ENCODE peak calls at places on chromosomes 12 and 14, in five cellular contexts. O is cardiac fibroblast, U is thoracic aorta, P is spleen, F is lower leg skin. J is an unnamed sample.

GRCh38 chr12:39403376-39403775 is 39.5 kb downstream of the KIF21A start:
- DNase-seq in O (no peak), P (no peak), F (no peak), U (no peak), J (no peak)

GRCh38 chr14:54108481-54109471 is 152.2 kb upstream of the BMP4 start:
- DNase-seq in O (peak), P (no peak), F (no peak), U (no peak), J (peak)

GRCh38 chr12:67910360-67911292 is 78.6 kb upstream of the IFNG-AS1 start:
- DNase-seq in F (no peak), U (no peak), P (no peak), O (peak), J (peak)

GRCh38 chr12:58803893-58804292 is 116.4 kb downstream of the LRIG3 start:
- DNase-seq in F (no peak), O (peak), U (no peak), P (no peak), J (peak)

GRCh38 chr14:54730156-54730961 is 163.4 kb downstream of the SAMD4A start:
- DNase-seq in F (no peak), P (no peak), U (no peak), O (peak), J (peak)

GRCh38 chr14:27750096-27750495 is 1016.5 kb upstream of the FOXG1 start:
- DNase-seq in O (no peak), U (no peak), F (no peak), P (no peak), J (no peak)

GRCh38 chr12:16492240-16492639 is 113.7 kb downstream of the LMO3 start:
- DNase-seq in U (no peak), P (no peak), F (no peak), O (no peak), J (no peak)

GRCh38 chr14:55686713-55687112 is 106.7 kb downstream of the KTN1 start:
- DNase-seq in F (no peak), P (no peak), O (no peak), U (no peak), J (no peak)

GRCh38 chr14:69695664-69696527 is 71.0 kb upstream of the SRSF5 start:
- DNase-seq in P (peak), O (peak), U (no peak), F (peak), J (peak)

GRCh38 chr12:123270380-123271181 is 1.1 kb downstream of the CDK2AP1 start:
- DNase-seq in U (no peak), P (peak), F (peak), O (peak), J (peak)

GRCh38 chr14:45252356-45253069 is 489 bp downstream of the MIS18BP1 start:
- DNase-seq in O (peak), P (peak), U (no peak), F (no peak), J (no peak)

GRCh38 chr12:115898670-115899069 is 378.8 kb downstream of the MED13L start:
- DNase-seq in O (no peak), U (no peak), P (no peak), F (peak), J (peak)
- TF ChIP-seq CTCF in O (no peak), U (no peak), P (no peak), F (no peak), J (peak)

GRCh38 chr12:29023436-29024076 is 125.5 kb upstream of the FAR2 start:
- DNase-seq in F (no peak), P (no peak), U (no peak), O (no peak), J (no peak)

GRCh38 chr12:29030006-29030405 is 119.1 kb upstream of the FAR2 start:
- DNase-seq in U (no peak), F (no peak), O (no peak), P (no peak), J (no peak)

GRCh38 chr12:29024117-29024516 is 125.0 kb upstream of the FAR2 start:
- DNase-seq in P (no peak), O (peak), F (no peak), U (no peak), J (no peak)

GRCh38 chr12:29026419-29026818 is 122.7 kb upstream of the FAR2 start:
- DNase-seq in F (no peak), U (no peak), O (no peak), P (no peak), J (no peak)

GRCh38 chr12:29025936-29026335 is 123.1 kb upstream of the FAR2 start:
- DNase-seq in U (no peak), O (no peak), F (no peak), P (no peak), J (no peak)
- H3K4me3 ChIP-seq in U (no peak), O (no peak), F (no peak), P (no peak), J (no peak)

GRCh38 chr12:8941691-8942478 is 7.6 kb downstream of the M6PR start:
- DNase-seq in U (no peak), O (no peak), F (no peak), P (no peak), J (no peak)

GRCh38 chr12:8936735-8937134 is 12.7 kb downstream of the M6PR start:
- DNase-seq in F (no peak), P (no peak), U (no peak), O (no peak), J (no peak)
- TF ChIP-seq CTCF in F (no peak), P (no peak), U (no peak), O (no peak), J (no peak)

GRCh38 chr14:101980251-101980650 is 15.9 kb downstream of the DYNC1H1 start:
- DNase-seq in P (no peak), U (no peak), O (no peak), F (peak), J (no peak)
- H3K4me3 ChIP-seq in P (no peak), U (no peak), O (no peak), F (no peak), J (no peak)

GRCh38 chr14:99832326-99832725 is 39.1 kb downstream of the EML1 start:
- DNase-seq in U (no peak), O (no peak), F (peak), P (no peak), J (no peak)
- TF ChIP-seq CTCF in U (no peak), O (no peak), F (no peak), P (no peak), J (no peak)

GRCh38 chr14:96741151-96741977 is 55.8 kb upstream of the VRK1 start:
- DNase-seq in F (peak), P (peak), U (no peak), O (peak), J (peak)
- H3K4me3 ChIP-seq in F (no peak), P (peak), U (peak), O (peak), J (peak)

GRCh38 chr12:119902084-119902509 is 25.0 kb upstream of the CIT start:
- DNase-seq in P (peak), U (no peak), F (no peak), O (peak), J (peak)
- TF ChIP-seq CTCF in P (peak), U (peak), F (no peak), O (peak), J (peak)

DNA sequence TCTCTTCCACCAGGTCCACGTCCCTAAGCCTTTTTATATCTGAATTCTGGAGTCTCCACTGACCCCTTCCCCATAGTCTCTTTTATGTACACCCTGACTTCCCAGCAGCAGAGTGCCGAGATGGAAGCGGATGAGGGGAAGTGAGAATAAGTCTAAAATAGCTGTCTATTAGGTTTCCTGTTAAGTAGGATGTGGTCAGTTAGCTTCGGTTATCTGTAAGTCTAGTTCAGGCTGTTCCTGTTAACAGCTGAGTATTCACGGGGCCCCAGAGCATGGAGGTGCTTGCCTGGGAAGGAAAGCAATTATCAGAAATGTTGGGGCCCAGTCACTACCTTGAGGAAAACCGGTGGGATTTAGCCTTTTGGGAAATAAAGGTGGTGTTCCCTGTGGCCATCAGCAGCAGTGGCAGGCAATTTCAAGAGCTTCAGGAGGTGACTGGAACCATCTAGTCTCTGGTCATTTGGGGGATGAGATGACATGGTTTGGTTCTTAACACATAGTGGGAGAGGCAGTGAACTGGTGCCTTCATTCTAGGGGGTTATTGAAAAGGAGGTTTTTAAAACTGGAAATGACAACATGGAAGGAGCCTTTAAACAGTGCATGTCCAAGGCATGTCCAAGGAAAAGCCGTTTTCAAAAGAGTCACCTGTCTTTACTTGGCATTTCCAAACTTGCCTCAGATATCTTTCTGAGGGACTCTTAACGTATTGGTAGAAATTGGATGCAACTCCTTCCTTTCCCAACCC is 21.8 kb downstream of the CHST11 start:
- DNase-seq in F (no peak), O (no peak), P (peak), U (no peak), J (no peak)
- H3K4me3 ChIP-seq in F (no peak), O (no peak), P (no peak), U (no peak), J (no peak)

GRCh38 chr14:99794156-99794780 is 1.1 kb downstream of the EML1 start:
- DNase-seq in F (no peak), P (no peak), U (no peak), O (no peak), J (no peak)

GRCh38 chr14:99791476-99792283 is 1.5 kb upstream of the EML1 start:
- DNase-seq in P (no peak), U (no peak), O (no peak), F (peak), J (no peak)

GRCh38 chr14:99795046-99795445 is 1.8 kb downstream of the EML1 start:
- DNase-seq in P (no peak), U (no peak), O (no peak), F (no peak), J (no peak)

GRCh38 chr14:99792551-99793212 is 531 bp upstream of the EML1 start:
- DNase-seq in F (peak), P (no peak), O (peak), U (no peak), J (peak)

DNA sequence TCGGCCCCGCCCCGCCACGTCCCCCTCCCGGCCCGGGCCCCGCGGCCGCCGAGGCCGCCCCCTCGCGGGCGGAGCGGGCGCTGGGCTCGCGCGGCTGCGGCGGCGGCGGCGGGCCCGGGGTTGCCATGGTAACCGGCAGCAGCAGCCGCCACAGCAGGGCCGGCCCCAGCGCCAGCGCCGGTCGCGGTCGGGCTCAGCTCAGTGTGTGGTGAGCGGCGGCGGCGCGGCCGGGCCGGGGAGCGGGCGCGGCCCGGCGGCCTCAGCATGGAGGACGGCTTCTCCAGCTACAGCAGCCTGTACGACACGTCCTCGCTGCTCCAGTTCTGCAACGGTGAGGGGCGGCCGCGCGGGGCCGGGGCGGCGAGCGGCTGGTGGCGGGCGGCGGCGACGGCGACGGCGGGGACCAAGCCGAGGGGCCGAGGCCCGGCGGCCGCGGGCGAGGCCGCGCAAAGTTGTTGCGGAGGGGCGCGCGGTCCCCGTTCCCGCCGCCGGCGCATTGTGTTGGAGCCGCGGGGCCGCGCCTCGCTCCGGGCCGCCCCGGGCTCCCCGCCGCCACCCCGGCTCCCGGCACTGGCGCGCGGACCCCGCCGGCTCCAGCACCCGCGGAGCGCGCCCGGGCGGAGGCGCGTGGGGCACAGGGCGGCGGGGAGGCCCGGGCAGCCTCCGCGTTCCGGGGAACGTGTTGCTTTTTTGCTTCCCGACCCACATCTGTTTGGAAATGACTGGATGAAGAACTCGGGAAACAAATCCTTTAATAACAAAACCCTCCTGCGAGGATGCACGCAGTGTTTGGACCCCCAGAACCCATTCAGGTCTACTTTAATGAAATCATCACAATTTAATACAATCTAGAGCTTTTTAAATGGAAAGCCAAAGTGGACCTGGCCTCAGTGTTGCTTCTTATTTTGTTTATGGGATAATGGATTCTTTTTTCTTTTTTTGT is at the start of gene EML1:
- DNase-seq in U (no peak), F (peak), P (peak), O (peak), J (peak)
- TF ChIP-seq CTCF in U (no peak), F (no peak), P (no peak), O (no peak), J (no peak)

DNA sequence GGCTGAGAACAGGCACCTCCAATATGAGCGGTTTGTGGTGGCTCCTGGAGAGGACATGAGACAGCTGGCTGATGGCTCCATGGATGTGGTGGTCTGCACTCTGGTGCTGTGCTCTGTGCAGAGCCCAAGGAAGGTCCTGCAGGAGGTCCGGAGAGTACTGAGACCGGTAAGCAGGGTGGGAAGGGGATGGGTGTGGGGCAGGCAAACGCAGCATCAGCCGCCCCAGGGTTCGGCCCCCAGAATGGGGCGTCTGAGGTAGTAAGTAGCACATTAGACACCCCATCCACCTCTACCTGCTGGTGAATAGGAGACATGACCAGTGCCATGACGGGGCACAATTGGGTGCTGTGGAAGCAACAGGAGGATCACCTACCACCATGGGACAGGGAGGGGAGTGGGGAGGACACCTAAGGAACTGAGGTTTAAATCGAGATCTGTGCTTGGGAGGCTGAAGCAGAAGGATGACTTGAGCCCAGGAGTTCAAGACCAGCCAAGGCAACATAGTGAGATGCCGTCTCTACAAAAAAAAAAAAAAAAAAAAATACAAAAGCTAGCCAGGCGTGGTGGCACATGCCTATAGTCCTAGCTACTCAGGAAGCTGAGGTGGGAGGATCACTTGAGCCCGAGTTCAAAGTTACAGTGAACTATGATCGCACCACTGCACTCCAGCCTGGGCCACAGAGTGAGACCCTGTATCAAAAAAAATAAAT is 25.5 kb downstream of the ITGA7 start:
- DNase-seq in F (peak), U (no peak), P (no peak), O (no peak), J (no peak)
- H3K4me3 ChIP-seq in F (no peak), U (peak), P (peak), O (peak), J (no peak)

J was measured in AG10803.